ENCODE peak calls at places on chromosomes 12 and 14, in nine cellular contexts. One of them, this sample, is unnamed.

GRCh38 chr12:109950625-109951024 is 45.5 kb downstream of the GIT2 start:
- DNase-seq in A549: no peak
- DNase-seq in heart left ventricle: no peak
- DNase-seq in tibial nerve: no peak
- DNase-seq in Peyer's patch: no peak
- DNase-seq in lower leg skin: no peak
- DNase-seq in ovary: no peak
- DNase-seq in stomach: no peak
- DNase-seq in endothelial cell of umbilical vein: no peak
- DNase-seq in this sample: no peak

GRCh38 chr14:89436274-89436656 is 19.2 kb upstream of the FOXN3 start:
- DNase-seq in lower leg skin: no peak
- DNase-seq in endothelial cell of umbilical vein: no peak
- DNase-seq in Peyer's patch: no peak
- DNase-seq in A549: no peak
- DNase-seq in ovary: no peak
- DNase-seq in stomach: no peak
- DNase-seq in heart left ventricle: no peak
- DNase-seq in tibial nerve: no peak
- DNase-seq in this sample: no peak

GRCh38 chr12:47715877-47716548 is 9.3 kb downstream of the ENDOU start:
- DNase-seq in A549: no peak
- DNase-seq in stomach: no peak
- DNase-seq in lower leg skin: no peak
- DNase-seq in endothelial cell of umbilical vein: no peak
- DNase-seq in heart left ventricle: no peak
- DNase-seq in ovary: peak
- DNase-seq in tibial nerve: no peak
- DNase-seq in Peyer's patch: no peak
- DNase-seq in this sample: no peak

GRCh38 chr12:68867606-68868005 is 59.6 kb downstream of the MDM2 start:
- DNase-seq in Peyer's patch: no peak
- DNase-seq in tibial nerve: no peak
- DNase-seq in heart left ventricle: no peak
- DNase-seq in ovary: no peak
- DNase-seq in endothelial cell of umbilical vein: no peak
- DNase-seq in lower leg skin: no peak
- DNase-seq in A549: no peak
- DNase-seq in stomach: no peak
- DNase-seq in this sample: no peak

GRCh38 chr12:19706936-19707335 is 267.6 kb downstream of the AEBP2 start:
- DNase-seq in heart left ventricle: no peak
- DNase-seq in tibial nerve: no peak
- DNase-seq in Peyer's patch: no peak
- DNase-seq in A549: no peak
- DNase-seq in stomach: no peak
- DNase-seq in endothelial cell of umbilical vein: no peak
- DNase-seq in lower leg skin: no peak
- DNase-seq in ovary: no peak
- DNase-seq in this sample: no peak

GRCh38 chr12:49969027-49969426 is 3.7 kb upstream of the AQP6 start:
- DNase-seq in endothelial cell of umbilical vein: no peak
- DNase-seq in tibial nerve: no peak
- DNase-seq in lower leg skin: no peak
- DNase-seq in heart left ventricle: no peak
- DNase-seq in stomach: no peak
- DNase-seq in Peyer's patch: no peak
- DNase-seq in A549: no peak
- DNase-seq in ovary: no peak
- DNase-seq in this sample: no peak

GRCh38 chr12:107570721-107571120 is 114.9 kb upstream of the PWP1 start:
- DNase-seq in A549: no peak
- DNase-seq in lower leg skin: no peak
- DNase-seq in Peyer's patch: peak
- DNase-seq in ovary: no peak
- DNase-seq in heart left ventricle: no peak
- DNase-seq in tibial nerve: no peak
- DNase-seq in stomach: no peak
- DNase-seq in endothelial cell of umbilical vein: peak
- DNase-seq in this sample: no peak

GRCh38 chr14:59126714-59127436 is 61.6 kb upstream of the DAAM1 start:
- DNase-seq in endothelial cell of umbilical vein: peak
- DNase-seq in lower leg skin: no peak
- DNase-seq in ovary: no peak
- DNase-seq in tibial nerve: peak
- DNase-seq in Peyer's patch: no peak
- DNase-seq in A549: peak
- DNase-seq in stomach: no peak
- DNase-seq in heart left ventricle: no peak
- DNase-seq in this sample: peak

GRCh38 chr12:95943231-95943842 is at the start of gene AMDHD1:
- DNase-seq in A549: peak
- DNase-seq in Peyer's patch: peak
- DNase-seq in endothelial cell of umbilical vein: peak
- DNase-seq in ovary: peak
- DNase-seq in lower leg skin: peak
- DNase-seq in stomach: peak
- DNase-seq in heart left ventricle: peak
- DNase-seq in tibial nerve: peak
- DNase-seq in this sample: peak

GRCh38 chr14:39548358-39548757 is 116.1 kb upstream of the FBXO33 start:
- DNase-seq in A549: no peak
- DNase-seq in heart left ventricle: no peak
- DNase-seq in endothelial cell of umbilical vein: no peak
- DNase-seq in ovary: no peak
- DNase-seq in stomach: no peak
- DNase-seq in lower leg skin: no peak
- DNase-seq in tibial nerve: no peak
- DNase-seq in Peyer's patch: no peak
- DNase-seq in this sample: no peak

GRCh38 chr12:86710110-86710509 is 453.9 kb upstream of the MGAT4C start:
- DNase-seq in Peyer's patch: no peak
- DNase-seq in A549: no peak
- DNase-seq in stomach: no peak
- DNase-seq in lower leg skin: no peak
- DNase-seq in ovary: no peak
- DNase-seq in endothelial cell of umbilical vein: no peak
- DNase-seq in tibial nerve: no peak
- DNase-seq in heart left ventricle: no peak
- DNase-seq in this sample: no peak

GRCh38 chr12:12691549-12691948 is 4.4 kb downstream of the GPR19 start:
- DNase-seq in endothelial cell of umbilical vein: no peak
- DNase-seq in ovary: no peak
- DNase-seq in lower leg skin: no peak
- DNase-seq in A549: no peak
- DNase-seq in tibial nerve: no peak
- DNase-seq in stomach: no peak
- DNase-seq in heart left ventricle: no peak
- DNase-seq in Peyer's patch: no peak
- DNase-seq in this sample: no peak

GRCh38 chr12:3771853-3772252 is 18.9 kb upstream of the CRACR2A start:
- DNase-seq in ovary: no peak
- DNase-seq in endothelial cell of umbilical vein: no peak
- DNase-seq in heart left ventricle: peak
- DNase-seq in Peyer's patch: no peak
- DNase-seq in stomach: no peak
- DNase-seq in A549: no peak
- DNase-seq in lower leg skin: no peak
- DNase-seq in tibial nerve: no peak
- DNase-seq in this sample: no peak

GRCh38 chr12:62848418-62848817 is 86.5 kb downstream of the PPM1H start:
- DNase-seq in Peyer's patch: no peak
- DNase-seq in A549: peak
- DNase-seq in stomach: no peak
- DNase-seq in lower leg skin: no peak
- DNase-seq in ovary: no peak
- DNase-seq in heart left ventricle: no peak
- DNase-seq in endothelial cell of umbilical vein: no peak
- DNase-seq in tibial nerve: no peak
- DNase-seq in this sample: no peak

GRCh38 chr14:60807247-60807646 is 72.7 kb downstream of the MNAT1 start:
- DNase-seq in Peyer's patch: no peak
- DNase-seq in lower leg skin: no peak
- DNase-seq in stomach: no peak
- DNase-seq in heart left ventricle: no peak
- DNase-seq in endothelial cell of umbilical vein: no peak
- DNase-seq in ovary: no peak
- DNase-seq in A549: no peak
- DNase-seq in tibial nerve: no peak
- DNase-seq in this sample: no peak

GRCh38 chr12:124642105-124642504 is 74.7 kb upstream of the NCOR2 start:
- DNase-seq in stomach: no peak
- DNase-seq in Peyer's patch: no peak
- DNase-seq in ovary: no peak
- DNase-seq in tibial nerve: no peak
- DNase-seq in endothelial cell of umbilical vein: no peak
- DNase-seq in lower leg skin: no peak
- DNase-seq in heart left ventricle: no peak
- DNase-seq in A549: no peak
- DNase-seq in this sample: no peak

GRCh38 chr12:124641591-124641990 is 74.2 kb upstream of the NCOR2 start:
- DNase-seq in lower leg skin: no peak
- DNase-seq in heart left ventricle: no peak
- DNase-seq in Peyer's patch: no peak
- DNase-seq in ovary: no peak
- DNase-seq in A549: no peak
- DNase-seq in stomach: no peak
- DNase-seq in endothelial cell of umbilical vein: no peak
- DNase-seq in tibial nerve: no peak
- DNase-seq in this sample: no peak

GRCh38 chr12:124637586-124637985 is 70.2 kb upstream of the NCOR2 start:
- DNase-seq in A549: no peak
- DNase-seq in Peyer's patch: peak
- DNase-seq in ovary: no peak
- DNase-seq in lower leg skin: peak
- DNase-seq in heart left ventricle: no peak
- DNase-seq in tibial nerve: no peak
- DNase-seq in endothelial cell of umbilical vein: no peak
- DNase-seq in stomach: peak
- DNase-seq in this sample: no peak

GRCh38 chr12:124639407-124639806 is 72.0 kb upstream of the NCOR2 start:
- DNase-seq in A549: no peak
- DNase-seq in heart left ventricle: no peak
- DNase-seq in stomach: no peak
- DNase-seq in Peyer's patch: no peak
- DNase-seq in lower leg skin: no peak
- DNase-seq in ovary: no peak
- DNase-seq in tibial nerve: no peak
- DNase-seq in endothelial cell of umbilical vein: no peak
- DNase-seq in this sample: no peak

GRCh38 chr12:124640096-124640495 is 72.7 kb upstream of the NCOR2 start:
- DNase-seq in stomach: no peak
- DNase-seq in heart left ventricle: no peak
- DNase-seq in tibial nerve: no peak
- DNase-seq in ovary: no peak
- DNase-seq in endothelial cell of umbilical vein: peak
- DNase-seq in lower leg skin: no peak
- DNase-seq in Peyer's patch: no peak
- DNase-seq in A549: no peak
- DNase-seq in this sample: peak
- H3K4me3 ChIP-seq in stomach: no peak
- H3K4me3 ChIP-seq in heart left ventricle: no peak
- H3K4me3 ChIP-seq in tibial nerve: no peak
- H3K4me3 ChIP-seq in ovary: no peak
- H3K4me3 ChIP-seq in endothelial cell of umbilical vein: no peak
- H3K4me3 ChIP-seq in lower leg skin: no peak
- H3K4me3 ChIP-seq in Peyer's patch: no peak
- H3K4me3 ChIP-seq in A549: no peak
- H3K4me3 ChIP-seq in this sample: no peak

DNA sequence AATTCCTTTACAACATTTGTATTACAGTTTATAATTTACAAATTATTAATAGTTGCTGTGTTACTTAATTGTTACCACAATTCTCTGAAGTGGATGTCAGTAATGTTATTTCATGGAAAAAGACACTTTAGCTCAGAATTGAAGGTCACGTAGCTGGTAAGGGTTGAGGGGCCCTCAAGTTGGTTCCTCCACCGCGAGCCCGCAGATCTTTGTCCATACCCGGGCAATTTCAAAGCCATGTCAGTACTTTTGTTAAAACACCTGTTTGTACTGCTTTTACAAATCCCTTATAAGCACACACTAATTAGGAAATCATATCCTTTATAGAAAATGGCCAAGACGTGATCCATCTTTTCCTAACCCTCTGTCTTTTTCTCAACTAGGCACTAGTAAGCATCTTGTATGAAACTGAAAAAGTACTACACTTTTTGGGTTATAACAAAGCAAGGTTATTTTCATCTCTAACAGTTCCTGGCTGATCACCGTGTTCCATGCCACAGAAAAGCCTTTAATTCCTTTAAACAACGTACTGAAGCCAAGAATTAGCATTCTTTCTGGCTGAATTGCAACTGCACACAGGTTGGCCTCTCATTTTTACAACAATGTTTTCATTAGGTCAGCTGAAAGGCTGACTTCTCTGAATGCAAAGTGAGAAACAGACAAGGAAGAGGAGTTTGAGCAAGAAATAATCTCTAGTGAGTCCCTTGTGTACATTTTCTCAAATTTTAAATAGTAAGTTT is 76.1 kb downstream of the CNTN1 start:
- DNase-seq in tibial nerve: no peak
- DNase-seq in A549: no peak
- DNase-seq in Peyer's patch: no peak
- DNase-seq in heart left ventricle: no peak
- DNase-seq in stomach: no peak
- DNase-seq in endothelial cell of umbilical vein: no peak
- DNase-seq in ovary: no peak
- DNase-seq in lower leg skin: no peak
- DNase-seq in this sample: no peak
- TF ChIP-seq POLR2A in tibial nerve: no peak
- TF ChIP-seq POLR2A in A549: no peak
- TF ChIP-seq POLR2A in Peyer's patch: no peak
- TF ChIP-seq POLR2A in heart left ventricle: no peak
- TF ChIP-seq POLR2A in stomach: no peak
- TF ChIP-seq POLR2A in endothelial cell of umbilical vein: no peak
- TF ChIP-seq POLR2A in ovary: no peak
- TF ChIP-seq POLR2A in lower leg skin: no peak
- TF ChIP-seq POLR2A in this sample: no peak

DNA sequence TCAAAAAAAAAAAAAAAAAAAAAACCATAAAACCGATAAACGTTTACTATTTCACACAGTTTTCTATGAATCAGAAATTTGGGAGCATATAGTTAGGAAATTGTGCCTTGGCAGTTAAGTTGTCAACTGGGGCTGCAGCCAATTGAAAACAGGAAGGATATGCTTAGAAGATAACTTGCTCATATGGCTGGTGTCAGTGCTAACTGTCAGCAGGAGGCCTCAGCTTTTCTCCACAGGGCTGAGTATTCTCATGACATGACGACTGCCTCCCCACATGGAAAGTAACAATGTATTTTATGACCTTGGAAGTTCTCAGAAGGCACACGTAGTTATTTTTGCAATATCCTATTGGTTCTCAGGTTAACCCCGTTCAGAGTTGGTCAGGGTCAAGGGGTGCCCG is 29.6 kb upstream of the OR5AU1 start:
- DNase-seq in lower leg skin: no peak
- DNase-seq in Peyer's patch: no peak
- DNase-seq in ovary: no peak
- DNase-seq in endothelial cell of umbilical vein: no peak
- DNase-seq in tibial nerve: no peak
- DNase-seq in A549: no peak
- DNase-seq in stomach: no peak
- DNase-seq in heart left ventricle: no peak
- DNase-seq in this sample: peak
- H3K4me3 ChIP-seq in lower leg skin: no peak
- H3K4me3 ChIP-seq in Peyer's patch: no peak
- H3K4me3 ChIP-seq in ovary: no peak
- H3K4me3 ChIP-seq in endothelial cell of umbilical vein: no peak
- H3K4me3 ChIP-seq in tibial nerve: no peak
- H3K4me3 ChIP-seq in A549: no peak
- H3K4me3 ChIP-seq in stomach: no peak
- H3K4me3 ChIP-seq in heart left ventricle: no peak
- H3K4me3 ChIP-seq in this sample: no peak

GRCh38 chr14:88005050-88005481 is at the start of gene GPR65:
- DNase-seq in lower leg skin: no peak
- DNase-seq in heart left ventricle: no peak
- DNase-seq in ovary: no peak
- DNase-seq in Peyer's patch: no peak
- DNase-seq in tibial nerve: no peak
- DNase-seq in stomach: no peak
- DNase-seq in endothelial cell of umbilical vein: no peak
- DNase-seq in A549: no peak
- DNase-seq in this sample: peak
- TF ChIP-seq POLR2A in lower leg skin: no peak
- TF ChIP-seq POLR2A in heart left ventricle: no peak
- TF ChIP-seq POLR2A in ovary: no peak
- TF ChIP-seq POLR2A in Peyer's patch: peak
- TF ChIP-seq POLR2A in tibial nerve: no peak
- TF ChIP-seq POLR2A in stomach: no peak
- TF ChIP-seq POLR2A in endothelial cell of umbilical vein: no peak
- TF ChIP-seq POLR2A in A549: no peak
- TF ChIP-seq POLR2A in this sample: no peak